ENCODE peak calls at places on chromosomes 5 and 9, in five cellular contexts. H is mucosa of descending colon, E is HL-60, J is tibial nerve, L is AG10803. I is an unnamed sample.

GRCh38 chr5:33240552-33240951 is 200.2 kb upstream of the TARS1 start:
- DNase-seq in E (no peak), L (no peak), H (no peak), J (no peak), I (no peak)

GRCh38 chr5:78747703-78748359 is 99.3 kb upstream of the LHFPL2 start:
- DNase-seq in L (peak), J (no peak), H (no peak), E (no peak), I (peak)

GRCh38 chr5:90940227-90940995 is 381.8 kb downstream of the ADGRV1 start:
- DNase-seq in E (no peak), H (peak), L (peak), J (no peak), I (peak)

GRCh38 chr5:138843789-138844461 is 31.2 kb downstream of the LRRTM2 start:
- DNase-seq in E (no peak), J (no peak), H (no peak), L (peak), I (peak)

GRCh38 chr5:150428106-150428876 is 15.6 kb upstream of the CD74 start:
- DNase-seq in L (no peak), E (no peak), J (peak), H (peak), I (peak)

GRCh38 chr5:147635882-147636531 is 126.1 kb upstream of the DPYSL3 start:
- DNase-seq in J (no peak), H (no peak), L (no peak), E (no peak), I (no peak)

GRCh38 chr5:66969963-66970362 is 226.6 kb downstream of the CD180 start:
- DNase-seq in H (no peak), J (no peak), E (no peak), L (no peak), I (no peak)

GRCh38 chr9:123326662-123327093 is 29.3 kb upstream of the CRB2 start:
- DNase-seq in L (peak), H (no peak), E (no peak), J (no peak), I (no peak)

GRCh38 chr5:90170231-90170630 is 239.3 kb downstream of the CETN3 start:
- DNase-seq in L (peak), H (no peak), J (no peak), E (no peak), I (no peak)

GRCh38 chr9:35537898-35538297 is 48.0 kb downstream of the RUSC2 start:
- DNase-seq in E (no peak), L (no peak), J (no peak), H (no peak), I (peak)

GRCh38 chr5:111641533-111642230 is 115.3 kb downstream of the NREP start:
- DNase-seq in J (no peak), H (no peak), E (no peak), L (peak), I (peak)
- H3K4me3 ChIP-seq in J (no peak), H (no peak), E (no peak), L (no peak), I (no peak)

DNA sequence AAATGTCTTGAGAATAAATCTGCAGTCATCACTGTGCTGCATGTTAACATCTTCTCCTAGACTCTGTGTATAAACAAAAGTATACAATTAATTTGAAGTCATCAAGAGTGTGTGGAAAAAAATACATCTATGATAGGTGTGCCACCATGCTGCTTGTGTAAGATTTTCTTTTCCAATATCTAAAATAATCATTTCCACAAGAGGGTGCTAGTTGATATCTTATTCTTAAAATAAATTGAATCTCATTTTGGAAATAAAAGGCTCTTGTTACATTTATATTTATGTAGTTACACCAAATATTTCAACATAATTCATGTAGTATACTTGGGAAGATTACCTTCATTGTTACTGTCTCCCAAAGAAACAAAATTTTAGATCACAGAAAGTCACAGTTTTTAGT is 14.1 kb upstream of the MOCS2 start:
- DNase-seq in E (no peak), H (no peak), J (no peak), L (peak), I (peak)
- TF ChIP-seq CTCF in E (no peak), H (no peak), J (no peak), L (peak), I (no peak)

DNA sequence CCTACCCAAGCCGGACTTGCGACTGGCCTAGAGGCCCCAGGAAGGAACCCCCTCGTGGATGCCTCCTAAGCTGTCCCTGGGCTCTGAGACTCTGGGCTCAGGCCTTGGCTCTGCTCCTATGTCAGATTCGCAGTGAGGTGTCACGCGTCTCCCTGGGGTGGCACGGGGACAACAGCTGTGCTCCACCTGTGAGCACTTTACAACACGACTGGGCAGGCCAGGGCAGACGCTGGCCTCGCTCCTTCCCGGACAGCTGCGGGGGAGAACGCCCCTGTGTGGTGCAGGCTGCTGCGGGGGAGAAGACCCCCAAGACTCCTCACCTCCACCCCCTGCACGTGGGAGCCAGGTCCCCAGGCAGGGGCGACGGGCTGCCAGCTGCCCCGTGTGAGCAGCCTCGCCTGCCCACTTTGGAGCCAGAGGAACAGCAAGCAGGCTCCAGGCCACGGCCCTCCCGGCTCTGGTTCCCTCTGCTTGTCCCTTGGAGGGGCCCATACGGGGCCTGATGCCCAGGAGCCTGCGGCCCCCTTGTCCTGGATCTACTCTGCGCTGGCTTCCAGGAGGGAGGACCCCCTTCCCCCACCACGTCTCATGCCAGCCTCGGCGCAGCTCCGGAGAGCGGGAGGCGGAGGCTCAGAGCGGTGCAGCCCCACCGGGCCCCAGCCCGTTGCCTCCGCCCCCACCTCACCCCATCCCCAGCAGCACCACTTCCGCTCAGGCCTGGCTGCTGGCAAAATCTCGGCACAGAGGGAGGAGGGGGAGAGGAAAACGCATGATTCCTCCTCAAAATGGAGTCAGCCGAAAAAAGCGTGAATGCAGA is 36.0 kb downstream of the SARDH start:
- DNase-seq in J (no peak), E (no peak), H (peak), L (no peak), I (peak)
- H3K4me3 ChIP-seq in J (peak), E (no peak), H (no peak), L (no peak), I (no peak)

DNA sequence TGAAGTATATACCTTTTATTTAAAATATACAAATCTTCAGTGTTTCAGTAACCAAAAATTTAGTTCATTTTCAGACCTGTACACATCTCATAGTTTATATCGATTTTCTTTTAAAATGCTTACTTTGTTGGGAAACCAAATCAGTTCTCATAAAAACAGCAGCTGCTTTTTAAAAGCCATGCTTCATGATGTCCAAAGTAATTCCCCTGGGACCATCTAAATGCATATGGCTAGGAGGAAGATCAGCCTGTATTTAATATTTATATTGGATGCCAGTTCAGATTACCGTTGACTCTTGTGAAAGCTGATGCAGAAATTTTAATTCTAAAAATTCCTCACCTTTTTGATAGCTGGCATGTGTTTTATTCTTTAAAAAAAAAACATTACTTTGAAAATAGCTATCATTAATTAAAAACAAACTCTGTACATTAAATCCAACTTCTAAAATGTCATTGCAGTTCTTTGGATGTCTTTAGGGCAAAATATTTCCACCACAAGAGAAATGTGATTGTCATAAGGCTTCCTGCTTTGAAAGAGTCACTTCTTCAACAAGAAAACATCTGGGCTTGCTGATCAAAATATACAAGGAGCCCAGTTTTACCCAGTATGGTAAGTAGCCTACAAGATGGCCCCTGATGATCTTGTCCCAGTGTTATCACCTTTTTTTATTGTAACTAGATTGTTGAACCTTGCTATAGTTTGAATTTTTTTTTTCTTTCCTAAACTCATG is 1242.9 kb upstream of the CDH6 start:
- DNase-seq in L (no peak), E (no peak), J (no peak), H (no peak), I (no peak)
- TF ChIP-seq CTCF in L (no peak), E (no peak), J (no peak), H (no peak), I (no peak)